ENCODE peak calls at places on chromosome 15, in ten cellular contexts. P, O, N, S, Y, W, X, Z, R and L are unnamed samples.

GRCh38 chr15:65424683-65425082 is 1.9 kb upstream of the IGDCC4 start:
- DNase-seq in W (no peak), Y (no peak), X (no peak), S (no peak), P (no peak), O (no peak), R (no peak), N (no peak), Z (no peak), L (no peak)

GRCh38 chr15:60801336-60801735 is 322.4 kb upstream of the ICE2 start:
- DNase-seq in O (no peak), W (no peak), X (no peak), R (no peak), Y (no peak), P (no peak), S (no peak), Z (no peak), N (no peak), L (no peak)

GRCh38 chr15:82540055-82540983 is at the start of gene RPS17:
- DNase-seq in N (peak; percentile 98), Y (peak; percentile 97), Z (peak; percentile 95), W (peak; percentile 97), P (peak; percentile 96), X (no peak), S (no peak), R (peak; percentile 91), O (peak; percentile 89), L (no peak)

GRCh38 chr15:25185156-25185710 is 230.4 kb downstream of the SNRPN start:
- DNase-seq in P (no peak), N (no peak), Z (no peak), X (no peak), O (no peak), W (peak; percentile 7), R (no peak), Y (no peak), S (no peak), L (no peak)

GRCh38 chr15:67743558-67743957 is 81.8 kb upstream of the SKOR1 start:
- DNase-seq in P (no peak), Y (no peak), R (no peak), O (no peak), Z (no peak), S (no peak), N (no peak), X (no peak), W (no peak), L (no peak)

GRCh38 chr15:68599560-68600071 is 20.8 kb downstream of the CORO2B start:
- DNase-seq in S (no peak), X (peak; percentile 60), R (peak; percentile 52), Z (peak; percentile 72), N (no peak), P (no peak), Y (no peak), W (peak; percentile 54), O (no peak), L (peak; percentile 15)

GRCh38 chr15:29695486-29696167 is 126.6 kb downstream of the TJP1 start:
- DNase-seq in S (no peak), Z (no peak), O (peak; percentile 14), X (no peak), R (no peak), P (no peak), W (no peak), Y (no peak), N (peak; percentile 30), L (no peak)

GRCh38 chr15:82936966-82937647 is 15.4 kb downstream of the HOMER2 start:
- DNase-seq in R (peak; percentile 28), O (peak; percentile 89), W (no peak), P (no peak), S (no peak), N (peak; percentile 34), Z (no peak), Y (no peak), X (no peak), L (no peak)

GRCh38 chr15:58392611-58393161 is 39.1 kb upstream of the LIPC start:
- DNase-seq in W (no peak), N (no peak), X (no peak), P (no peak), Y (no peak), S (no peak), O (no peak), R (no peak), Z (no peak), L (no peak)